ENCODE peak calls at places on chromosomes 6 and 20, in eight cellular contexts. One of them, this sample, is unnamed.

GRCh38 chr6:23478324-23478723 is 647.7 kb upstream of the NRSN1 start:
- DNase-seq in AG09309: no peak
- DNase-seq in left ventricle myocardium inferior: no peak
- DNase-seq in fibroblast of lung: no peak
- DNase-seq in A549: no peak
- DNase-seq in GM23338: peak; percentile 59
- DNase-seq in hepatocyte: no peak
- DNase-seq in left lung: no peak
- DNase-seq in this sample: no peak

GRCh38 chr6:22010102-22010501 is 286.7 kb downstream of the PRL start:
- DNase-seq in A549: no peak
- DNase-seq in GM23338: no peak
- DNase-seq in left lung: no peak
- DNase-seq in fibroblast of lung: no peak
- DNase-seq in left ventricle myocardium inferior: no peak
- DNase-seq in AG09309: no peak
- DNase-seq in hepatocyte: no peak
- DNase-seq in this sample: no peak

GRCh38 chr20:10541668-10542411 is 106.7 kb downstream of the SLX4IP start:
- DNase-seq in A549: no peak
- DNase-seq in fibroblast of lung: no peak
- DNase-seq in left ventricle myocardium inferior: no peak
- DNase-seq in AG09309: no peak
- DNase-seq in GM23338: no peak
- DNase-seq in hepatocyte: no peak
- DNase-seq in left lung: no peak
- DNase-seq in this sample: no peak

GRCh38 chr6:79440590-79440989 is 96.6 kb downstream of the LCA5 start:
- DNase-seq in hepatocyte: no peak
- DNase-seq in fibroblast of lung: no peak
- DNase-seq in A549: no peak
- DNase-seq in GM23338: no peak
- DNase-seq in left ventricle myocardium inferior: no peak
- DNase-seq in left lung: no peak
- DNase-seq in AG09309: no peak
- DNase-seq in this sample: no peak

GRCh38 chr6:167993169-167993568 is 4.3 kb upstream of the KIF25 start:
- DNase-seq in A549: no peak
- DNase-seq in hepatocyte: no peak
- DNase-seq in left lung: no peak
- DNase-seq in GM23338: no peak
- DNase-seq in left ventricle myocardium inferior: peak; percentile 69
- DNase-seq in fibroblast of lung: no peak
- DNase-seq in AG09309: no peak
- DNase-seq in this sample: no peak

GRCh38 chr6:128508588-128509296 is 11.7 kb downstream of the PTPRK start:
- DNase-seq in left lung: no peak
- DNase-seq in A549: peak; percentile 67
- DNase-seq in AG09309: peak; percentile 67
- DNase-seq in GM23338: no peak
- DNase-seq in hepatocyte: peak; percentile 48
- DNase-seq in fibroblast of lung: peak; percentile 96
- DNase-seq in left ventricle myocardium inferior: no peak
- DNase-seq in this sample: peak; percentile 95

GRCh38 chr20:57651977-57652864 is 32.0 kb upstream of the ZBP1 start:
- DNase-seq in A549: peak; percentile 0
- DNase-seq in left ventricle myocardium inferior: no peak
- DNase-seq in left lung: peak; percentile 78
- DNase-seq in AG09309: no peak
- DNase-seq in GM23338: no peak
- DNase-seq in fibroblast of lung: no peak
- DNase-seq in hepatocyte: peak; percentile 4
- DNase-seq in this sample: no peak

GRCh38 chr6:78076371-78076770 is 423.5 kb downstream of the MEI4 start:
- DNase-seq in GM23338: no peak
- DNase-seq in left ventricle myocardium inferior: no peak
- DNase-seq in A549: no peak
- DNase-seq in hepatocyte: no peak
- DNase-seq in fibroblast of lung: no peak
- DNase-seq in left lung: no peak
- DNase-seq in AG09309: no peak
- DNase-seq in this sample: no peak

GRCh38 chr6:112035446-112035845 is 18.5 kb upstream of the CCN6 start:
- DNase-seq in GM23338: no peak
- DNase-seq in left ventricle myocardium inferior: no peak
- DNase-seq in left lung: no peak
- DNase-seq in AG09309: no peak
- DNase-seq in A549: no peak
- DNase-seq in hepatocyte: no peak
- DNase-seq in fibroblast of lung: no peak
- DNase-seq in this sample: peak; percentile 48

GRCh38 chr6:140849441-140849840 is 1283.3 kb upstream of the GJE1 start:
- DNase-seq in fibroblast of lung: peak; percentile 5
- DNase-seq in AG09309: no peak
- DNase-seq in hepatocyte: no peak
- DNase-seq in left ventricle myocardium inferior: no peak
- DNase-seq in GM23338: no peak
- DNase-seq in left lung: no peak
- DNase-seq in A549: no peak
- DNase-seq in this sample: peak; percentile 18

GRCh38 chr6:44456070-44456965 is 68.8 kb downstream of the CDC5L start:
- DNase-seq in GM23338: peak; percentile 64
- DNase-seq in hepatocyte: peak; percentile 63
- DNase-seq in A549: peak; percentile 43
- DNase-seq in fibroblast of lung: peak; percentile 71
- DNase-seq in left ventricle myocardium inferior: no peak
- DNase-seq in AG09309: peak; percentile 16
- DNase-seq in left lung: peak; percentile 84
- DNase-seq in this sample: peak; percentile 75

GRCh38 chr20:57868310-57868709 is 158.5 kb upstream of the PMEPA1 start:
- DNase-seq in A549: no peak
- DNase-seq in left lung: no peak
- DNase-seq in fibroblast of lung: no peak
- DNase-seq in left ventricle myocardium inferior: no peak
- DNase-seq in hepatocyte: no peak
- DNase-seq in AG09309: no peak
- DNase-seq in GM23338: no peak
- DNase-seq in this sample: no peak

GRCh38 chr20:46964299-46965123 is 69.9 kb downstream of the EYA2 start:
- DNase-seq in left lung: no peak
- DNase-seq in fibroblast of lung: no peak
- DNase-seq in AG09309: no peak
- DNase-seq in hepatocyte: no peak
- DNase-seq in GM23338: no peak
- DNase-seq in A549: no peak
- DNase-seq in left ventricle myocardium inferior: no peak
- DNase-seq in this sample: no peak

GRCh38 chr20:24470031-24470781 is 777 bp downstream of the SYNDIG1 start:
- DNase-seq in left lung: peak; percentile 79
- DNase-seq in fibroblast of lung: peak; percentile 22
- DNase-seq in AG09309: no peak
- DNase-seq in A549: peak; percentile 31
- DNase-seq in hepatocyte: peak; percentile 28
- DNase-seq in GM23338: peak; percentile 50
- DNase-seq in left ventricle myocardium inferior: no peak
- DNase-seq in this sample: peak; percentile 33

GRCh38 chr6:144283781-144284473 is 1.2 kb upstream of the UTRN start:
- DNase-seq in A549: peak; percentile 13
- DNase-seq in AG09309: no peak
- DNase-seq in GM23338: peak; percentile 42
- DNase-seq in left lung: no peak
- DNase-seq in fibroblast of lung: peak; percentile 37
- DNase-seq in left ventricle myocardium inferior: no peak
- DNase-seq in hepatocyte: no peak
- DNase-seq in this sample: peak; percentile 62
- TF ChIP-seq CTCF in A549: no peak
- TF ChIP-seq CTCF in AG09309: peak; percentile 26
- TF ChIP-seq CTCF in GM23338: no peak
- TF ChIP-seq CTCF in left lung: no peak
- TF ChIP-seq CTCF in fibroblast of lung: peak; percentile 32
- TF ChIP-seq CTCF in left ventricle myocardium inferior: no peak
- TF ChIP-seq CTCF in hepatocyte: peak; percentile 7
- TF ChIP-seq CTCF in this sample: peak; percentile 46

GRCh38 chr20:51121901-51122412 is 99.0 kb upstream of the KCNG1 start:
- DNase-seq in A549: peak; percentile 49
- DNase-seq in GM23338: no peak
- DNase-seq in hepatocyte: no peak
- DNase-seq in left lung: no peak
- DNase-seq in AG09309: no peak
- DNase-seq in fibroblast of lung: peak; percentile 29
- DNase-seq in left ventricle myocardium inferior: no peak
- DNase-seq in this sample: peak; percentile 65
- H3K4me3 ChIP-seq in A549: no peak overlapping the region
- H3K4me3 ChIP-seq in GM23338: no peak overlapping the region
- H3K4me3 ChIP-seq in hepatocyte: no peak overlapping the region
- H3K4me3 ChIP-seq in left lung: no peak overlapping the region
- H3K4me3 ChIP-seq in AG09309: no peak overlapping the region
- H3K4me3 ChIP-seq in fibroblast of lung: no peak overlapping the region
- H3K4me3 ChIP-seq in left ventricle myocardium inferior: no peak overlapping the region
- H3K4me3 ChIP-seq in this sample: no peak overlapping the region

DNA sequence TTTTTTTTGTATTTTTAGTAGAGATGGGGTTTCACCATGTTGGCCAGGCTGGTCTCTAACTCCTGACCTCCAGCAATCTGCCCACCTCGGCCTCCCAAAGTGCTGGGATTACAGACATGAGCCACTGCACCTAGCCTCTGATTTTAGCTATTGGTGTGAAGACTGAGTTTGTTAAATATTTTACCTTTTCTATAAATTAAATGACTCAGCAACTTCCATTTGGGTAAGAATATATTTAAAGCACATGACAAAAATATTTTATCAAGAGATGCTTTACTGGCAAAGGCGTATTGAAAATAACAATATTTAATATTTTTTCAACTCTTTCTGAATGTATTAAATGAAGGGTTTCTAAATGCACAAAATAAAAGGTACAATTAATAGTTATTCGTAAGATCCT is 158.7 kb upstream of the AGPAT4 start:
- DNase-seq in A549: no peak
- DNase-seq in GM23338: no peak
- DNase-seq in hepatocyte: no peak
- DNase-seq in left ventricle myocardium inferior: no peak
- DNase-seq in AG09309: no peak
- DNase-seq in left lung: no peak
- DNase-seq in fibroblast of lung: no peak
- DNase-seq in this sample: no peak
- TF ChIP-seq CTCF in A549: no peak
- TF ChIP-seq CTCF in GM23338: no peak
- TF ChIP-seq CTCF in hepatocyte: no peak
- TF ChIP-seq CTCF in left ventricle myocardium inferior: no peak
- TF ChIP-seq CTCF in AG09309: no peak
- TF ChIP-seq CTCF in left lung: no peak
- TF ChIP-seq CTCF in fibroblast of lung: no peak
- TF ChIP-seq CTCF in this sample: no peak

DNA sequence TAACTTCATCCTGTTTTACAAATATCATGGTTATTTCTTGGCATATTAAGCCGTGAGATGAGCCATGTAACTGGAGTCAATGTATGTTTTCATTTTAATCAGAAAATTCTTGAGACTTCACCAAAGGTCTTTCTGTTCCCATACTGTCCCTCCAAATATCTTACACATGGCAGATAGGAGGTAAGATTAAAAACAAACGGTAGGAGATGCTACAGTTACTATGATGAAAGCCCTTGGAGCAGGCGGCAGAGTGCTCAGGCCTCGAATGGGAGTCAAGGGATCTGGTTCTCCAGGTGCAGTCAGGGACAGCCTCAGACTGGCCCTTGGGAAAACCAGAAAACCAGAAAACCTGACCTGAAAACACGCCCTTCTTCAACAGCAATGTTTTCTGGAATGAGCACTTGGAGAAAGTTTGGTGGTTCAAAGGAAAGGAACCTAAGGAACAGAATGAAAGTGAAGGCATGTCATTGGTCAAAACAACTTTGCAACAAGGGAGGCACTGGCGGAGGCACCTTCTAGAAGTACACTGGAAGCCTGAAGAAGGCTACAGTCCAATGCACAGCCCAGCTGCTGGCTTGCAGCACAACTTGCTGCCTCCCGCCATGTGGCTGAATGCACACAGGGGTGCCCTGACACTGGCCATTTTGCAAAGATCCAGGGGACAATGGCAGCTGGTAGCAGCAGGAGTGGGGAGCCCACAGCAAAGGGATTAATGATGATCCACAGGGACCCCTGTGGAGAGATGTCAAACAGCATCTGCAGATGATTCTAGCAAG is 17.4 kb upstream of the FOXO3 start:
- DNase-seq in left lung: no peak
- DNase-seq in left ventricle myocardium inferior: no peak
- DNase-seq in GM23338: no peak
- DNase-seq in hepatocyte: no peak
- DNase-seq in fibroblast of lung: no peak
- DNase-seq in A549: no peak
- DNase-seq in AG09309: no peak
- DNase-seq in this sample: no peak
- H3K4me3 ChIP-seq in left lung: no peak overlapping the region
- H3K4me3 ChIP-seq in left ventricle myocardium inferior: no peak overlapping the region
- H3K4me3 ChIP-seq in GM23338: no peak overlapping the region
- H3K4me3 ChIP-seq in hepatocyte: no peak overlapping the region
- H3K4me3 ChIP-seq in fibroblast of lung: no peak overlapping the region
- H3K4me3 ChIP-seq in A549: no peak overlapping the region
- H3K4me3 ChIP-seq in AG09309: no peak overlapping the region
- H3K4me3 ChIP-seq in this sample: no peak overlapping the region

DNA sequence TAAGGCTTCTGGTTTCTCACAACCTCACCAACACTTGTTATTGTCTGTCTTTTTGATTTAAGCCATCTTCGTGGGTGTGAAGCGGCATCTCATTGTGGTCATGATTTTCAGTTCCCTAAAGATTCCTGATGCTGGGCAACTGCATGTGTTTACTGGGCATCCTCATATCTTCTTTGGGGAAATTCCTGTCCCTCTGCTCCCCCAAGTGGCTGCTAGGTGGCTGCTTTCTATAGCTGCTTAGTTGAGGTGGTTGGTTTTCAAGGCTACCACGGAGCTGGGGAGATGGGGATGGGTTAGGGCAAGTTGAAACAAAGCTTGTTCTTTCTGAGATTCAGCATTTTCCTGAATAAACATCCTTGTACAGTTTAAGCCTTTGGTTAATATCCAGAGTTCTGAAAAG is 403.9 kb upstream of the SULF2 start:
- DNase-seq in GM23338: peak; percentile 53
- DNase-seq in fibroblast of lung: peak; percentile 54
- DNase-seq in hepatocyte: no peak
- DNase-seq in left lung: no peak
- DNase-seq in left ventricle myocardium inferior: no peak
- DNase-seq in AG09309: no peak
- DNase-seq in A549: peak; percentile 28
- DNase-seq in this sample: peak; percentile 49
- TF ChIP-seq CTCF in GM23338: peak; percentile 70
- TF ChIP-seq CTCF in fibroblast of lung: peak; percentile 17
- TF ChIP-seq CTCF in hepatocyte: peak; percentile 35
- TF ChIP-seq CTCF in left lung: no peak
- TF ChIP-seq CTCF in left ventricle myocardium inferior: peak; percentile 26
- TF ChIP-seq CTCF in AG09309: peak; percentile 48
- TF ChIP-seq CTCF in A549: peak; percentile 42
- TF ChIP-seq CTCF in this sample: peak; percentile 70

GRCh38 chr6:31008165-31008564 is 2.1 kb upstream of the MUC22 start:
- DNase-seq in GM23338: peak; percentile 48
- DNase-seq in left lung: no peak
- DNase-seq in AG09309: no peak
- DNase-seq in fibroblast of lung: no peak
- DNase-seq in left ventricle myocardium inferior: no peak
- DNase-seq in hepatocyte: no peak
- DNase-seq in A549: no peak
- DNase-seq in this sample: no peak
- H3K4me3 ChIP-seq in GM23338: no peak overlapping the region
- H3K4me3 ChIP-seq in left lung: no peak overlapping the region
- H3K4me3 ChIP-seq in AG09309: no peak overlapping the region
- H3K4me3 ChIP-seq in fibroblast of lung: no peak overlapping the region
- H3K4me3 ChIP-seq in left ventricle myocardium inferior: no peak overlapping the region
- H3K4me3 ChIP-seq in hepatocyte: no peak overlapping the region
- H3K4me3 ChIP-seq in A549: no peak overlapping the region
- H3K4me3 ChIP-seq in this sample: no peak overlapping the region